ENCODE peak calls at places on chromosomes 11 and 22, in five cellular contexts. One of them, this sample, is unnamed.

GRCh38 chr22:34639911-34640310 is 426.0 kb upstream of the ISX start:
- DNase-seq in H1: no peak
- DNase-seq in GM12891: no peak
- DNase-seq in GM12878: no peak
- DNase-seq in K562: no peak
- DNase-seq in this sample: no peak

GRCh38 chr11:45930031-45930794 is 7.8 kb downstream of the LARGE2 start:
- DNase-seq in H1: no peak
- DNase-seq in GM12891: peak; percentile 91
- DNase-seq in GM12878: peak; percentile 88
- DNase-seq in K562: no peak
- DNase-seq in this sample: peak; percentile 90

GRCh38 chr11:121829159-121829643 is 286.8 kb downstream of the BLID start:
- DNase-seq in H1: no peak
- DNase-seq in GM12891: no peak
- DNase-seq in GM12878: no peak
- DNase-seq in K562: no peak
- DNase-seq in this sample: no peak

GRCh38 chr22:22916952-22917290 is 29.3 kb downstream of the IGLL5 start:
- DNase-seq in H1: no peak
- DNase-seq in GM12891: no peak
- DNase-seq in GM12878: no peak
- DNase-seq in K562: no peak
- DNase-seq in this sample: no peak

GRCh38 chr22:23218867-23219251 is 38.5 kb downstream of the BCR start:
- DNase-seq in H1: no peak
- DNase-seq in GM12891: no peak
- DNase-seq in GM12878: no peak
- DNase-seq in K562: no peak
- DNase-seq in this sample: no peak

GRCh38 chr11:12363373-12363772 is 14.0 kb upstream of the PARVA start:
- DNase-seq in H1: no peak
- DNase-seq in GM12891: no peak
- DNase-seq in GM12878: no peak
- DNase-seq in K562: no peak
- DNase-seq in this sample: no peak

GRCh38 chr22:43880743-43881055 is 11.1 kb downstream of the PNPLA5 start:
- DNase-seq in H1: no peak
- DNase-seq in GM12891: no peak
- DNase-seq in GM12878: no peak
- DNase-seq in K562: no peak
- DNase-seq in this sample: no peak

GRCh38 chr11:79314906-79315689 is 125.7 kb downstream of the TENM4 start:
- DNase-seq in H1: peak; percentile 56
- DNase-seq in GM12891: no peak
- DNase-seq in GM12878: no peak
- DNase-seq in K562: no peak
- DNase-seq in this sample: no peak

GRCh38 chr11:34682822-34683221 is 61.9 kb downstream of the EHF start:
- DNase-seq in H1: no peak
- DNase-seq in GM12891: no peak
- DNase-seq in GM12878: no peak
- DNase-seq in K562: no peak
- DNase-seq in this sample: no peak

GRCh38 chr11:104163100-104164027 is 583 bp downstream of the PDGFD start:
- DNase-seq in H1: peak; percentile 61
- DNase-seq in GM12891: no peak
- DNase-seq in GM12878: no peak
- DNase-seq in K562: no peak
- DNase-seq in this sample: no peak

GRCh38 chr22:21582801-21583740 is 15.6 kb downstream of the UBE2L3 start:
- DNase-seq in H1: no peak
- DNase-seq in GM12891: no peak
- DNase-seq in GM12878: no peak
- DNase-seq in K562: peak; percentile 59
- DNase-seq in this sample: no peak

GRCh38 chr11:109237636-109238035 is 184.4 kb upstream of the C11orf87 start:
- DNase-seq in H1: no peak
- DNase-seq in GM12891: no peak
- DNase-seq in GM12878: no peak
- DNase-seq in K562: no peak
- DNase-seq in this sample: no peak

GRCh38 chr11:71250512-71251158 is 1.7 kb downstream of the SHANK2 start:
- DNase-seq in H1: no peak
- DNase-seq in GM12891: no peak
- DNase-seq in GM12878: no peak
- DNase-seq in K562: no peak
- DNase-seq in this sample: no peak

GRCh38 chr22:20153945-20154344 is 3.1 kb upstream of the CCDC188 start:
- DNase-seq in H1: no peak
- DNase-seq in GM12891: no peak
- DNase-seq in GM12878: no peak
- DNase-seq in K562: peak; percentile 68
- DNase-seq in this sample: no peak

GRCh38 chr11:2100361-2101170 is 38.6 kb downstream of the IGF2 start:
- DNase-seq in H1: no peak
- DNase-seq in GM12891: no peak
- DNase-seq in GM12878: no peak
- DNase-seq in K562: peak; percentile 37
- DNase-seq in this sample: no peak

GRCh38 chr11:131033151-131033651 is 116.9 kb upstream of the SNX19 start:
- DNase-seq in H1: no peak
- DNase-seq in GM12891: no peak
- DNase-seq in GM12878: no peak
- DNase-seq in K562: peak; percentile 22
- DNase-seq in this sample: no peak

GRCh38 chr22:19383292-19383691 is 48.2 kb downstream of the HIRA start:
- DNase-seq in H1: no peak
- DNase-seq in GM12891: no peak
- DNase-seq in GM12878: no peak
- DNase-seq in K562: no peak
- DNase-seq in this sample: no peak

GRCh38 chr11:7630002-7630401 is 43.3 kb downstream of the CYB5R2 start:
- DNase-seq in H1: no peak
- DNase-seq in GM12891: no peak
- DNase-seq in GM12878: no peak
- DNase-seq in K562: no peak
- DNase-seq in this sample: no peak

GRCh38 chr22:46671824-46672432 is 51.7 kb downstream of the GRAMD4 start:
- DNase-seq in H1: no peak
- DNase-seq in GM12891: peak; percentile 68
- DNase-seq in GM12878: no peak
- DNase-seq in K562: no peak
- DNase-seq in this sample: no peak

GRCh38 chr11:106765849-106766248 is 252.4 kb downstream of the GUCY1A2 start:
- DNase-seq in H1: no peak
- DNase-seq in GM12891: no peak
- DNase-seq in GM12878: no peak
- DNase-seq in K562: no peak
- DNase-seq in this sample: no peak

GRCh38 chr22:27896251-27896650 is 22.8 kb downstream of the PITPNB start:
- DNase-seq in H1: no peak
- DNase-seq in GM12891: no peak
- DNase-seq in GM12878: peak; percentile 53
- DNase-seq in K562: no peak
- DNase-seq in this sample: no peak

GRCh38 chr11:30422389-30422788 is 99.5 kb downstream of the ARL14EP start:
- DNase-seq in H1: no peak
- DNase-seq in GM12891: no peak
- DNase-seq in GM12878: no peak
- DNase-seq in K562: no peak
- DNase-seq in this sample: no peak

GRCh38 chr22:27668828-27669797 is 132.4 kb downstream of the MN1 start:
- DNase-seq in H1: no peak
- DNase-seq in GM12891: no peak
- DNase-seq in GM12878: no peak
- DNase-seq in K562: peak; percentile 85
- DNase-seq in this sample: no peak

GRCh38 chr11:10322401-10322800 is 17.5 kb downstream of the ADM start:
- DNase-seq in H1: no peak
- DNase-seq in GM12891: no peak
- DNase-seq in GM12878: no peak
- DNase-seq in K562: no peak
- DNase-seq in this sample: no peak

GRCh38 chr11:126186708-126187481 is 24.6 kb downstream of the RPUSD4 start:
- DNase-seq in H1: no peak
- DNase-seq in GM12891: no peak
- DNase-seq in GM12878: no peak
- DNase-seq in K562: no peak
- DNase-seq in this sample: no peak

GRCh38 chr22:32396746-32397145 is 15.3 kb downstream of the RTCB start:
- DNase-seq in H1: no peak
- DNase-seq in GM12891: no peak
- DNase-seq in GM12878: no peak
- DNase-seq in K562: no peak
- DNase-seq in this sample: no peak

GRCh38 chr22:32803020-32803758 is 1.7 kb downstream of the TIMP3 start:
- DNase-seq in H1: no peak
- DNase-seq in GM12891: no peak
- DNase-seq in GM12878: no peak
- DNase-seq in K562: no peak
- DNase-seq in this sample: no peak

GRCh38 chr11:89293966-89294679 is 116.4 kb downstream of the TYR start:
- DNase-seq in H1: peak; percentile 71
- DNase-seq in GM12891: no peak
- DNase-seq in GM12878: no peak
- DNase-seq in K562: no peak
- DNase-seq in this sample: no peak

GRCh38 chr11:12066799-12067508 is 43.4 kb upstream of the MICAL2 start:
- DNase-seq in H1: no peak
- DNase-seq in GM12891: no peak
- DNase-seq in GM12878: no peak
- DNase-seq in K562: no peak
- DNase-seq in this sample: no peak

GRCh38 chr11:61472282-61472681 is 36.3 kb upstream of the LRRC10B start:
- DNase-seq in H1: no peak
- DNase-seq in GM12891: no peak
- DNase-seq in GM12878: no peak
- DNase-seq in K562: no peak
- DNase-seq in this sample: no peak
- TF ChIP-seq TAF1 in H1: no peak
- TF ChIP-seq TAF1 in GM12891: no peak
- TF ChIP-seq TAF1 in GM12878: no peak
- TF ChIP-seq TAF1 in K562: no peak
- TF ChIP-seq TAF1 in this sample: no peak

GRCh38 chr22:50326959-50327710 is at the start of gene DENND6B:
- DNase-seq in H1: peak; percentile 86
- DNase-seq in GM12891: peak; percentile 89
- DNase-seq in GM12878: no peak
- DNase-seq in K562: peak; percentile 81
- DNase-seq in this sample: peak; percentile 89
- TF ChIP-seq POLR2AphosphoS5 in H1: no peak
- TF ChIP-seq POLR2AphosphoS5 in GM12891: no peak
- TF ChIP-seq POLR2AphosphoS5 in GM12878: peak; percentile 72
- TF ChIP-seq POLR2AphosphoS5 in K562: peak; percentile 26
- TF ChIP-seq POLR2AphosphoS5 in this sample: no peak

DNA sequence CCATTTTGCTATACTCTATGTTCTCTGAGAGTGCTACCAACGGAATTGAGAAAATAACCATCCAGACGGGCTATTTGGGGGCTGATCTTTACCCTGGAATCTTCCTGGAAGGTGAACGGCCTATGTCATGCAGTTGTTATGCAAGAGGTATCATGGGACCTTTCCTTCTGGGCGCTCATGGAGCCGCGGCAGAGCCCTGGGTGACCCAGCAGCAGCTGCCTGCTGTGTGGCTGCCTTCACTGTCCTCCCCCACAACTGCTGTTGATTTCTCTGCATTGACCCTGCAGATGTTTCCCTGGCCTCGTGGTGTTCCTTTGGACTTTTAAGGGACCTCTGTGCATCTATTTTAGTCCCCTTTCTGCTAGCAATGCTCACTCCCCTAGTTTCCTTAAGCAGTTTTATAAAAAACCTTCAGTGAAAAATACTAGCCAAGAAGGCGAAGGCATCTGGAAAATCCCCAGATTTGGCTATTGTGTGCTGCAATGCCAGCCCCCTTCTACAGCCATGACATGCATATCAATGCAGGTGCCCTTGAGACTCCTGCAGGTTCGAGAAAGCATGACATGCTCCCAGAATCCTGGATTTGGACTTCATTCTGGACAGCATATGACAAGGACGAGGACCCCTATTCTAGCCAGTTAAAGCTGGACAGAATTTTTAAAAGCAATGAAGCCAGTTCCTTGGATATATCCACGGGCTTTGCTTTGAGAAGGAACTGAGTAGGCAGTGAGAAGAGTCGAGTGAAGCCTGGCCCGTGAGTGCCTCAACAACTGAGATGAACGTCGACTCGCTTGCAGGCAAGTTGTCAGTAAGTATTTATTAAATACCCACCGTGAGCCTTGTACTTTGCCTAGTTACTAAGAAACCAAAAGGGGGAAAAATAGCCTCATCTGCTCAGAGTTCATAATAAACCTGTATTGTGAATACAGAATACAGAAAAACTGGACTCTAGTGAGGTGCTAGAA is at the start of gene SLC25A18:
- DNase-seq in H1: peak; percentile 56
- DNase-seq in GM12891: no peak
- DNase-seq in GM12878: no peak
- DNase-seq in K562: peak; percentile 37
- DNase-seq in this sample: no peak
- TF ChIP-seq POLR2A in H1: peak; percentile 48
- TF ChIP-seq POLR2A in GM12891: no peak
- TF ChIP-seq POLR2A in GM12878: no peak
- TF ChIP-seq POLR2A in K562: no peak
- TF ChIP-seq POLR2A in this sample: no peak

GRCh38 chr11:127737499-127737898 is 736.9 kb upstream of the KIRREL3 start:
- DNase-seq in H1: no peak
- DNase-seq in GM12891: no peak
- DNase-seq in GM12878: no peak
- DNase-seq in K562: no peak
- DNase-seq in this sample: no peak

GRCh38 chr11:127733552-127733951 is 733.0 kb upstream of the KIRREL3 start:
- DNase-seq in H1: no peak
- DNase-seq in GM12891: no peak
- DNase-seq in GM12878: no peak
- DNase-seq in K562: no peak
- DNase-seq in this sample: no peak
- TF ChIP-seq TAF1 in H1: no peak
- TF ChIP-seq TAF1 in GM12891: no peak
- TF ChIP-seq TAF1 in GM12878: no peak
- TF ChIP-seq TAF1 in K562: no peak
- TF ChIP-seq TAF1 in this sample: no peak